ENCODE peak calls at places on chromosomes 2 and 18, in four cellular contexts. E, T, N and J are unnamed samples.

GRCh38 chr2:168801961-168802824 is at the start of gene NOSTRIN:
- DNase-seq in T (peak; percentile 78), E (no peak), N (peak; percentile 79), J (no peak)

GRCh38 chr2:220034356-220035121 is 407.1 kb downstream of the SLC4A3 start:
- DNase-seq in T (peak; percentile 82), N (peak; percentile 79), E (no peak), J (no peak)

GRCh38 chr2:33370886-33371285 is 105.6 kb upstream of the RASGRP3 start:
- DNase-seq in T (no peak), E (no peak), N (no peak), J (peak; percentile 24)

GRCh38 chr2:86833315-86833714 is 28.4 kb downstream of the CD8B start:
- DNase-seq in T (no peak), E (no peak), N (no peak), J (no peak)

GRCh38 chr2:29295843-29296242 is 180.6 kb downstream of the CLIP4 start:
- DNase-seq in E (peak; percentile 67), N (peak; percentile 21), T (peak; percentile 25), J (peak; percentile 45)

GRCh38 chr2:230951396-230951795 is 26.4 kb upstream of the GPR55 start:
- DNase-seq in T (no peak), N (no peak), E (no peak), J (no peak)

GRCh38 chr2:217800433-217801114 is 202.2 kb downstream of the TNS1 start:
- DNase-seq in T (no peak), N (no peak), E (peak; percentile 2), J (no peak)

GRCh38 chr2:128502638-128503246 is 184.1 kb upstream of the HS6ST1 start:
- DNase-seq in N (no peak), T (no peak), E (no peak), J (no peak)

GRCh38 chr2:168543037-168543436 is 87.0 kb downstream of the CERS6 start:
- DNase-seq in E (no peak), N (no peak), T (no peak), J (no peak)

GRCh38 chr2:142048581-142048980 is 82.2 kb downstream of the LRP1B start:
- DNase-seq in E (no peak), N (no peak), T (peak; percentile 42), J (no peak)

GRCh38 chr2:30341500-30342267 is 105.4 kb upstream of the LCLAT1 start:
- DNase-seq in N (no peak), E (no peak), T (no peak), J (no peak)

GRCh38 chr2:120442923-120443571 is 97.1 kb downstream of the INHBB start:
- DNase-seq in T (no peak), N (no peak), E (no peak), J (no peak)

GRCh38 chr2:176613358-176614032 is 344.3 kb downstream of the MTX2 start:
- DNase-seq in T (peak; percentile 59), N (peak; percentile 68), E (no peak), J (no peak)

GRCh38 chr2:233400961-233401360 is 46.7 kb downstream of the DGKD start:
- DNase-seq in E (no peak), N (no peak), T (no peak), J (no peak)

GRCh38 chr2:118723394-118723793 is 124.1 kb downstream of the EN1 start:
- DNase-seq in E (no peak), N (peak; percentile 54), T (peak; percentile 54), J (no peak)

GRCh38 chr2:241965931-241966412 is 96.4 kb downstream of the RTP5 start:
- DNase-seq in E (peak; percentile 47), N (peak; percentile 74), T (peak; percentile 98), J (peak; percentile 98)

GRCh38 chr18:33596178-33596854 is 18.3 kb downstream of the ASXL3 start:
- DNase-seq in E (no peak), N (peak; percentile 67), T (peak; percentile 74), J (no peak)

GRCh38 chr2:105653313-105653712 is 91.4 kb upstream of the NCK2 start:
- DNase-seq in T (no peak), E (no peak), N (no peak), J (no peak)

GRCh38 chr2:234977228-234977679 is 25.4 kb downstream of the SH3BP4 start:
- DNase-seq in E (no peak), N (no peak), T (no peak), J (no peak)

GRCh38 chr2:176500921-176501320 is 231.7 kb downstream of the MTX2 start:
- DNase-seq in T (peak; percentile 71), E (no peak), N (peak; percentile 37), J (no peak)

GRCh38 chr18:6219116-6219717 is 195.5 kb downstream of the L3MBTL4 start:
- DNase-seq in N (peak; percentile 69), E (no peak), T (peak; percentile 56), J (peak; percentile 39)

GRCh38 chr2:61885896-61886603 is 2.4 kb downstream of the CCT4 start:
- DNase-seq in N (no peak), E (no peak), T (no peak), J (no peak)
- H3K4me3 ChIP-seq in N (peak overlapping the region; percentile 39), E (peak overlapping the region; percentile 97), T (peak overlapping the region; percentile 27), J (peak overlapping the region; percentile 93)

DNA sequence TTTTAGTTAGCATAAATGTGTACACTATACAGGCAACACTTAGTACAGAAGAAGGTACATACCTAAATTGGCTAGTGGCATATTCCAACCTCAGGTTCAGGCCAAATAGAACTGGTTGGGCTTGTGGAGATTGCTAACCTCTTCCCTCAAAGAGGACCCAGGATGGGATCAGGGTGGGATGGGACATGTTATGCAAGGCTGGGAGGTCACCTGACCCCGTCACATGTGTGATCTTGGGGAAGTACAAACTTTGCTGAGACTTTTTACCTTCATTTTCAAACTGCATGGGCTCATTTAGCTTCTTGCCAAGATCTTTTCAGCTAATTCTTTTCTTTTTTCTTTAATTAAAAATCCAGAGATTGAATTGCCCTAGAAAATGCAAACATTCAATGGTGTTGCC is 36.9 kb downstream of the TMEM17 start:
- DNase-seq in N (no peak), E (no peak), T (no peak), J (no peak)
- H3K4me3 ChIP-seq in N (no peak overlapping the region), E (no peak overlapping the region), T (no peak overlapping the region), J (no peak overlapping the region)

GRCh38 chr2:96389728-96390127 is 54.2 kb downstream of the NCAPH start:
- DNase-seq in N (no peak), E (no peak), T (no peak), J (no peak)

GRCh38 chr2:96391153-96391827 is 55.7 kb downstream of the NCAPH start:
- DNase-seq in E (no peak), N (no peak), T (no peak), J (no peak)

GRCh38 chr2:96393989-96394761 is 58.6 kb downstream of the NCAPH start:
- DNase-seq in T (no peak), N (no peak), E (no peak), J (no peak)

GRCh38 chr2:96396095-96396494 is 60.5 kb downstream of the NCAPH start:
- DNase-seq in E (no peak), T (no peak), N (no peak), J (peak; percentile 54)

GRCh38 chr2:96391828-96392200 is 56.2 kb downstream of the NCAPH start:
- DNase-seq in T (no peak), N (no peak), E (no peak), J (no peak)
- H3K4me3 ChIP-seq in T (no peak overlapping the region), N (no peak overlapping the region), E (no peak overlapping the region), J (no peak overlapping the region)

DNA sequence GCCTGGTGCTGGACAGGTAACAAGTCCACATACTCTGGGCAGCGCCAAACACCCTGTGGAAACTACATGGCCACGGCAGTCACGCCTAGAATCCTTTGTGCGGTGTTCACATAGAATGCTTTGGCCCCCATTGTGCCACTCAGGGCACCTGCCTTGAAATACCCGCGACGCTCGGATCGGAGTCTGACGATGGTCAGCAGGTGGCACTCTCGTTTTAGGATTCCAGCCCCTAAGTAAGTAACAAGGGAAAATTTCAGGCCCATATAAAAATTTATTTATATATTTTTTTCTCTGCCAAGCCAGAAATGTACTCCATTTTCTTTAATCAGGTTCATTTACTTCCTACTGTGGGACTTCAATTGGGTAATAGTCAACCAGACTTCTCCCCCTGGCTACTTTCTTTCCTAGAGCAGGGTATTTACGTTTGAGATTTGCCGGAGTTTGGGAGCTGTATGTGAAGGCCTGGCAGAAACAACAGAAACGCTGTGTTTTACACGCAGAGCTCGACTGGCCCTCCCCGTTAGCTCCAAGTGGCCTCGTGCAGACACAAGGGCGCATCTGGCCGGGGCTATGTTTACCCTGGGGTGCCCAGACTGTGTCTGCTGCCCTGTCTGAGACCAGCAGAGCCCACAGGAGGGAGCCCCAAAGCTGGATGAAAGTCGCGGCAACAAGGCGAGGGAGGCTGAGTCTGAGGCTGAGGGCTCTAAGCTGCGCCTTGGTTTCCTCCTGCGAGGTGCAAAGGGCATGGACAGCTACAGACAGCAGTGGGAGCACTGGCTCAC is 41.6 kb downstream of the LRRC30 start:
- DNase-seq in E (no peak), T (peak; percentile 70), N (peak; percentile 65), J (peak; percentile 59)
- H3K4me3 ChIP-seq in E (no peak overlapping the region), T (no peak overlapping the region), N (no peak overlapping the region), J (no peak overlapping the region)

DNA sequence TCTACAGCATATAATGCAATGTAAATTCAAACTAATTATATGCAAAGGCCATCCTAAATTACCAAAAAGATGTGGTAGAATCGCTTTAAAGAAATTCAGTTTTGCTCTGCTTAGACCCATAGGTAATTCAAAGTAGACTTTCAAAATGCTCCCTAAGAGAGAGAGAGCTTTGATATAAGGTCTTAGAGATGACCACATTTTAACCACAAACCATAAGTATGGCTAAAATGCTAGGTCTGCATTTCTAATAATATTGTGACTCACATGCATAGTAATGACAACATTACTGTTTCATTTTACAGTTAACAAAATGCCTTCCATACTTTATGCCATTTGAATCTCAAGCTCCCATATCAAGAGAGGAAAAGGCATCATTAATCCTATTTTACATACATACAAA is 144.5 kb downstream of the RAD51AP2 start:
- DNase-seq in T (peak; percentile 95), N (no peak), E (no peak), J (no peak)
- H3K4me3 ChIP-seq in T (no peak overlapping the region), N (no peak overlapping the region), E (no peak overlapping the region), J (no peak overlapping the region)

GRCh38 chr2:98713332-98714015 is 17.5 kb downstream of the MGAT4A start:
- DNase-seq in N (no peak), T (no peak), E (no peak), J (no peak)
- H3K4me3 ChIP-seq in N (no peak overlapping the region), T (no peak overlapping the region), E (no peak overlapping the region), J (no peak overlapping the region)

GRCh38 chr18:62326646-62327348 is 1.7 kb downstream of the TNFRSF11A start:
- DNase-seq in E (no peak), N (no peak), T (no peak), J (no peak)

GRCh38 chr18:62324917-62325805 is at the start of gene TNFRSF11A:
- DNase-seq in T (no peak), N (no peak), E (no peak), J (peak; percentile 56)

GRCh38 chr18:62325806-62326645 is 916 bp downstream of the TNFRSF11A start:
- DNase-seq in T (peak; percentile 25), E (no peak), N (no peak), J (peak; percentile 35)

GRCh38 chr18:62323483-62324354 is 1.4 kb upstream of the TNFRSF11A start:
- DNase-seq in E (no peak), T (no peak), N (no peak), J (no peak)

GRCh38 chr18:62324355-62324828 is 718 bp upstream of the TNFRSF11A start:
- DNase-seq in E (no peak), N (no peak), T (no peak), J (peak; percentile 68)
- H3K4me3 ChIP-seq in E (no peak overlapping the region), N (no peak overlapping the region), T (no peak overlapping the region), J (peak overlapping the region; percentile 27)